ENCODE peak calls at places on chromosomes 7 and 10, in six cellular contexts. C is activated CD4-positive, alpha-beta T cell treated with anti-CD3 and anti-CD28 coated beads, Interleukin-2, amount 50 U/mL, for 24 hours; O is H9; L is RWPE1; K is AG20443; V is bronchial epithelial cell. W is an unnamed sample.

GRCh38 chr7:25940086-25940906 is 211.7 kb upstream of the NFE2L3 start:
- DNase-seq in O (no peak), K (no peak), V (peak), C (no peak), L (no peak), W (no peak)

GRCh38 chr7:77329466-77330168 is 86.5 kb downstream of the GSAP start:
- DNase-seq in K (no peak), V (no peak), L (no peak), C (no peak), O (no peak), W (no peak)

GRCh38 chr10:112960151-112960681 is 10.2 kb downstream of the TCF7L2 start:
- DNase-seq in O (no peak), C (no peak), V (no peak), K (no peak), L (no peak), W (no peak)

GRCh38 chr7:135645296-135645904 is 16.9 kb upstream of the STMP1 start:
- DNase-seq in K (peak), O (no peak), L (peak), V (peak), C (no peak), W (no peak)

GRCh38 chr10:125017547-125018298 is 75.8 kb downstream of the ZRANB1 start:
- DNase-seq in K (no peak), C (no peak), L (no peak), V (no peak), O (no peak), W (no peak)

GRCh38 chr7:75599244-75599771 is 107.2 kb downstream of the SPDYE5 start:
- DNase-seq in O (peak), K (peak), C (no peak), V (no peak), L (no peak), W (no peak)

GRCh38 chr7:157293413-157293788 is 43.4 kb upstream of the DNAJB6 start:
- DNase-seq in C (no peak), O (no peak), L (no peak), V (peak), K (no peak), W (no peak)

GRCh38 chr7:4667776-4668509 is 14.2 kb upstream of the FOXK1 start:
- DNase-seq in O (no peak), C (no peak), V (no peak), K (peak), L (no peak), W (no peak)

GRCh38 chr7:91685544-91685943 is 195.0 kb downstream of the MTERF1 start:
- DNase-seq in O (no peak), K (peak), V (peak), C (no peak), L (no peak), W (no peak)